ENCODE peak calls at places on chromosomes 3 and 15, in eight cellular contexts. B is CD8-positive, alpha-beta T cell; G is OCI-LY7; Q is cardiac muscle cell; I is colonic mucosa; H is aorta; W is keratinocyte; Y is upper lobe of right lung. C is an unnamed sample.
A peak's percentile ranks its signal among the peaks of the same experiment; 100 is the strongest.

GRCh38 chr15:23372284-23372683 is 17.7 kb downstream of the GOLGA8S start:
- DNase-seq in W (no peak), Y (no peak), B (no peak), H (peak; percentile 67), Q (no peak), G (no peak), I (no peak), C (peak; percentile 91)

GRCh38 chr3:124281453-124282316 is 289.8 kb upstream of the ROPN1 start:
- DNase-seq in W (no peak), B (no peak), G (peak; percentile 18), Y (no peak), Q (peak; percentile 34), I (peak; percentile 40), H (no peak), C (no peak)

GRCh38 chr3:129123314-129124060 is 1.9 kb upstream of the RAB43 start:
- DNase-seq in Y (peak; percentile 37), B (no peak), W (no peak), Q (no peak), I (peak; percentile 66), G (peak; percentile 42), H (no peak), C (no peak)

GRCh38 chr15:40240619-40241304 is 1.9 kb downstream of the PAK6 start:
- DNase-seq in I (no peak), W (no peak), H (no peak), Y (peak; percentile 47), Q (no peak), G (no peak), B (no peak), C (no peak)

GRCh38 chr3:139117883-139118760 is 73.4 kb upstream of the PRR23C start:
- DNase-seq in Q (no peak), H (no peak), I (no peak), Y (no peak), B (no peak), W (no peak), G (no peak), C (no peak)

GRCh38 chr3:37628711-37629301 is 232.9 kb upstream of the CTDSPL start:
- DNase-seq in H (no peak), W (no peak), Y (no peak), I (no peak), Q (no peak), G (no peak), B (no peak), C (no peak)

GRCh38 chr3:146590521-146590920 is 14.6 kb downstream of the PLSCR5 start:
- DNase-seq in H (no peak), Y (no peak), B (no peak), I (no peak), G (no peak), Q (no peak), W (no peak), C (peak; percentile 44)

GRCh38 chr15:46408312-46408711 is 773.5 kb downstream of the SQOR start:
- DNase-seq in B (no peak), W (no peak), Q (no peak), H (no peak), G (no peak), Y (no peak), I (no peak), C (no peak)

GRCh38 chr3:49805884-49806701 is 3.0 kb downstream of the INKA1 start:
- DNase-seq in W (no peak), Y (no peak), G (peak; percentile 78), I (peak; percentile 38), B (no peak), H (peak; percentile 65), Q (no peak), C (no peak)

GRCh38 chr3:172370434-172370833 is 77.8 kb downstream of the GHSR start:
- DNase-seq in I (peak; percentile 27), B (no peak), Q (no peak), G (no peak), H (no peak), Y (no peak), W (no peak), C (peak; percentile 57)

DNA sequence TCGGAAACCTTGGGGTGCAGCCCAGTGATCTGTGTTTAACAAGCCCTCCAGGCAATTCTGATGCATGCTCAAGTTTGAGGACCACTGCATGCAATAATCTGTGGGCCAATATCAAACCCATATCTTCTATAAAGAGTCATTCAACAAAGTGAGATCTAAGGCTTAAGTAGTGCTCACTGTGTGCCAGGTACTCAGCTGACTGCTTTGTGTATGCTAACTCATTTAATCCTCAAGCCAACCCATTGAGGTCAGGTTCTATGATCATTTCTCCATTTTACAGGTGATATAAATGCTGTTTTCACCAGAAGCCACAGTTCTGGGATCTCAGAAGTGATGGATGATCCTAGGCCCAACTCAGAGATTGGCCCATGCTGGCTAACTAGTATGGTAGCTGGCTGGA is 101.7 kb downstream of the SMAD6 start:
- DNase-seq in I (no peak), W (no peak), G (no peak), Y (no peak), Q (no peak), H (no peak), B (no peak), C (no peak)
- H3K4me1 ChIP-seq in I (peaks cover 17% of the 10 kb centered on the region), W (peaks cover 19% of the 10 kb centered on the region), G (no peaks in the 10 kb centered on the region), Y (peaks cover 32% of the 10 kb centered on the region), Q (peaks cover 12% of the 10 kb centered on the region), H (no peaks in the 10 kb centered on the region), B (no peaks in the 10 kb centered on the region), C (peaks cover 24% of the 10 kb centered on the region)

GRCh38 chr15:51335087-51335486 is 3.3 kb downstream of the CYP19A1 start:
- DNase-seq in H (no peak), B (no peak), I (no peak), W (no peak), G (no peak), Y (no peak), Q (no peak), C (no peak)

GRCh38 chr15:51336011-51336410 is 2.4 kb downstream of the CYP19A1 start:
- DNase-seq in Y (no peak), Q (no peak), W (no peak), I (no peak), H (no peak), G (no peak), B (no peak), C (no peak)

GRCh38 chr15:51335538-51335961 is 2.8 kb downstream of the CYP19A1 start:
- DNase-seq in Q (no peak), W (no peak), I (peak; percentile 53), H (no peak), Y (no peak), B (no peak), G (no peak), C (no peak)

GRCh38 chr15:51341366-51342248 is at the start of gene GLDN:
- DNase-seq in B (no peak), W (no peak), I (peak; percentile 36), G (no peak), H (peak; percentile 84), Q (peak; percentile 47), Y (peak; percentile 91), C (no peak)

DNA sequence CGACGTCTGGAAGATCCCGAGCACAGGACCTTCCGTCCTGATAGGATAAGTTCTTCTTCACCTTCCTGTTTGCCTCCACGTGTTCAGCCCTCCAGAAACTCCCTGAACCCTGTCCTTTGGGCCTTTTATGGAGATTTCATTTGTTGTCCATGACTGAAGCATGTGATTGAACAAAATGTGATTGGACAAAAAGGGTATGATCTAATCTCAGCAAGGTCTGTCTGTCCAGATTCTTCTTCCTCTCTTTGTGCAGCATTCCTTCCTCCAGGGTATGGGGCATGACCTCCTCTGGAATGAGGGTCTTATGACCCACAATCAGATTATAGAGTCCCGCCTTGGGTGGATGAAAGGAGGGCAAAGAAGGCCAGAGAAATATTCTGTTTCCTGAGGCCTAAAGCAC is at the start of gene CYP19A1:
- DNase-seq in B (no peak), Y (no peak), H (no peak), I (no peak), W (no peak), G (no peak), Q (no peak), C (no peak)
- H3K4me1 ChIP-seq in B (no peaks in the 10 kb centered on the region), Y (peaks cover 17% of the 10 kb centered on the region), H (peaks cover 2% of the 10 kb centered on the region), I (peaks cover 15% of the 10 kb centered on the region), W (no peaks in the 10 kb centered on the region), G (no peaks in the 10 kb centered on the region), Q (peaks cover 18% of the 10 kb centered on the region), C (no peaks in the 10 kb centered on the region)

GRCh38 chr3:40079203-40079844 is 230.2 kb upstream of the EIF1B start:
- DNase-seq in Y (no peak), G (no peak), W (no peak), H (no peak), I (no peak), Q (no peak), B (no peak), C (no peak)

GRCh38 chr3:40078590-40078989 is 230.9 kb upstream of the EIF1B start:
- DNase-seq in H (no peak), B (no peak), I (no peak), G (no peak), Q (no peak), Y (no peak), W (no peak), C (no peak)

GRCh38 chr3:40079845-40080240 is 229.7 kb upstream of the EIF1B start:
- DNase-seq in Q (no peak), Y (no peak), I (no peak), G (no peak), W (no peak), H (no peak), B (no peak), C (no peak)

GRCh38 chr3:40086890-40087884 is 222.3 kb upstream of the EIF1B start:
- DNase-seq in Y (no peak), B (no peak), Q (no peak), G (no peak), W (no peak), I (peak; percentile 60), H (no peak), C (no peak)

DNA sequence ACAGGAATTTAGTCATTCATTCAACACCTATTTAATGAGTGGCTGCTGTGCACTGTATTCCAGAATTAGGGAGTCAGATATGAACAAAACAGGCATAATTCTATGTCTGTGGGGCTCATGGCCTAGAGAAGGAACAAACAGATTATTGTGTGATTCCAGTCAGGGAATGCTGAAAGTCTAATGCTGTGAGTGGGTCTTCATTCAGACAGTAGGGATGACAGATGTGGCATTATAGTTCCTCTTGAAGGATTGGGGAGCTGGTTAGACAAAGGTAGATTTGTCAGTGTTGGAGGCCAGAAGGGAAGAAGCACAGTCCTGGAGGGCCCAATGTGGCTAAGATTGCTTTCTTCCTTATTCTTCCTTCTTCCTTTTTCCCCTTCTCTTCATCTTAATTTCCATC is 226.4 kb upstream of the EIF1B start:
- DNase-seq in Q (no peak), W (no peak), B (no peak), Y (no peak), G (no peak), I (no peak), H (no peak), C (no peak)
- H3K4me1 ChIP-seq in Q (no peaks in the 10 kb centered on the region), W (peaks cover 17% of the 10 kb centered on the region), B (no peaks in the 10 kb centered on the region), Y (no peaks in the 10 kb centered on the region), G (no peaks in the 10 kb centered on the region), I (no peaks in the 10 kb centered on the region), H (peaks cover 7% of the 10 kb centered on the region), C (no peaks in the 10 kb centered on the region)

DNA sequence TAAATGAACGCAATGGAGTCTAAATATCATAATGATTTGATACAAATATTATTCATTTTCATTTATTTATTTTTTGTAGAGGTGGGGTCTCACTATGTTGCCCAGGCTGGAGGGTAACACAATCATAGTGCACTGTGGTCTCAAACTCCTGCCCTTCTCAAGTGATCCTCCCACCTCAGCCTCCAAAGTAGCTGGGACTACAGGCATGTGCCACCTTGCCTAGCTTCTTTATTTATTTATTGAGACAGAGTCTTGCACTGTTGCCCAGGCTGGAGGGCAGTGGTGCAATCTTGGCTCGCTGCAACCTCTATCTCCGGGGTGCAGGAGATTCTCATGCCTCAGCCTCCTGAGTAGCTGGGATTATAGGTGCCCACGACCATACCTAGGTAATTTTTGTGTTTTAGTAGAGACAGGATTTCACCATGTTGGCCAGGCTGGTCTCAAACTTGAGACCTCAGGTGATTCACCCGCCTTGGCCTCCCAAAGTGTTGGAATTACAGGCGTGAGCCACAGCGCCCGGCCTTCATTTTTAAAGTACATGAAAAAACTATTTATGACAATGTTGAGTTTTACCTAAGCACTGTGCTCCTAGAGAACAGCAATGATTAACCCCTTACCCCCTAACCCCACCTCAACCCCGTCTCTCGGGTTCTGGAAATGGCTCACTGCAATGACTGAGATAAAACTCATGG is 4.0 kb upstream of the AEN start:
- DNase-seq in Y (no peak), W (no peak), G (no peak), H (no peak), Q (no peak), B (no peak), I (no peak), C (no peak)
- H3K4me1 ChIP-seq in Y (peaks cover 3% of the 10 kb centered on the region), W (peaks cover 13% of the 10 kb centered on the region), G (peaks cover 12% of the 10 kb centered on the region), H (no peaks in the 10 kb centered on the region), Q (no peaks in the 10 kb centered on the region), B (peaks cover 5% of the 10 kb centered on the region), I (peaks cover 4% of the 10 kb centered on the region), C (peaks cover 11% of the 10 kb centered on the region)